ENCODE peak calls at places on chromosomes 4 and X, in seven cellular contexts. N, X, Z, F, T, G and D are unnamed samples.

GRCh38 chrX:13750204-13750603 is 15.7 kb downstream of the OFD1 start:
- DNase-seq in Z (peak; percentile 48), N (no peak), G (no peak), F (no peak), T (peak; percentile 68), X (no peak), D (peak; percentile 48)

GRCh38 chrX:145292208-145292607 is 44.9 kb downstream of the SPANXN1 start:
- DNase-seq in G (no peak), T (no peak), X (no peak), N (no peak), Z (no peak), F (no peak), D (no peak)

GRCh38 chr4:102042843-102043802 is 252.6 kb downstream of the BANK1 start:
- DNase-seq in N (no peak), T (no peak), Z (no peak), F (no peak), G (no peak), X (no peak), D (no peak)

GRCh38 chr4:120960868-120961267 is 38.3 kb upstream of the PRDM5 start:
- DNase-seq in F (no peak), T (no peak), X (no peak), Z (no peak), G (no peak), N (no peak), D (no peak)

GRCh38 chr4:18844726-18845125 is 823.2 kb upstream of the LCORL start:
- DNase-seq in Z (no peak), G (no peak), N (no peak), F (no peak), X (no peak), T (no peak), D (no peak)

GRCh38 chrX:153032397-153033118 is 23.7 kb upstream of the PNMA3 start:
- DNase-seq in G (peak; percentile 43), F (peak; percentile 74), N (peak; percentile 87), T (peak; percentile 64), X (peak; percentile 75), Z (peak; percentile 78), D (peak; percentile 68)

GRCh38 chr4:112951362-112951962 is 98.0 kb upstream of the ANK2 start:
- DNase-seq in T (peak; percentile 8), G (no peak), F (no peak), N (no peak), Z (peak; percentile 22), X (no peak), D (peak; percentile 22)

GRCh38 chrX:13778916-13779315 is 38.0 kb downstream of the GPM6B start:
- DNase-seq in X (no peak), T (peak; percentile 4), N (no peak), Z (peak; percentile 64), F (no peak), G (peak; percentile 1), D (no peak)

GRCh38 chr4:55865228-55865806 is 11.9 kb downstream of the EXOC1 start:
- DNase-seq in N (no peak), X (no peak), Z (peak; percentile 27), G (no peak), F (no peak), T (no peak), D (no peak)

GRCh38 chr4:150525321-150525868 is 56.6 kb upstream of the MAB21L2 start:
- DNase-seq in N (no peak), G (no peak), T (no peak), Z (no peak), F (no peak), X (no peak), D (no peak)